ENCODE peak calls at places on chromosomes 13 and 19, in four cellular contexts. Y is psoas muscle, C is GM06990, A is astrocyte of the spinal cord. J is an unnamed sample.

GRCh38 chr19:28680091-28680490 is 532.9 kb downstream of the UQCRFS1 start:
- DNase-seq in A (no peak), C (no peak), Y (no peak), J (no peak)

GRCh38 chr19:45122832-45123231 is 29.9 kb downstream of the PPP1R37 start:
- DNase-seq in Y (no peak), C (no peak), A (no peak), J (no peak)

GRCh38 chr13:34587586-34587985 is 354.5 kb upstream of the NBEA start:
- DNase-seq in C (no peak), A (no peak), Y (no peak), J (no peak)

GRCh38 chr13:97758317-97758716 is 195.2 kb upstream of the IPO5 start:
- DNase-seq in C (no peak), Y (no peak), A (no peak), J (peak)

GRCh38 chr19:12913011-12913561 is 6.0 kb downstream of the SYCE2 start:
- DNase-seq in Y (peak), C (no peak), A (peak), J (peak)

GRCh38 chr13:51829236-51829899 is 15.6 kb downstream of the TMEM272 start:
- DNase-seq in Y (no peak), C (no peak), A (no peak), J (no peak)

GRCh38 chr13:64925727-64926126 is 2304.4 kb downstream of the PCDH9 start:
- DNase-seq in C (no peak), A (no peak), Y (no peak), J (no peak)

GRCh38 chr13:45696610-45697226 is 5.4 kb upstream of the CBY2 start:
- DNase-seq in A (no peak), Y (no peak), C (peak), J (peak)

GRCh38 chr19:48713041-48713863 is 6.3 kb downstream of the MAMSTR start:
- DNase-seq in C (no peak), Y (no peak), A (no peak), J (no peak)

GRCh38 chr19:3977242-3978143 is 6.6 kb upstream of the DAPK3 start:
- DNase-seq in C (no peak), Y (peak), A (no peak), J (no peak)

GRCh38 chr19:13633109-13633508 is 126.8 kb upstream of the CACNA1A start:
- DNase-seq in C (no peak), Y (no peak), A (peak), J (no peak)

GRCh38 chr13:19940106-19940505 is 18.4 kb upstream of the ZMYM2 start:
- DNase-seq in A (no peak), Y (no peak), C (no peak), J (no peak)

GRCh38 chr19:16949496-16950023 is 60.8 kb downstream of the F2RL3 start:
- DNase-seq in A (no peak), C (no peak), Y (no peak), J (no peak)

GRCh38 chr13:39672378-39673132 is 17.1 kb downstream of the COG6 start:
- DNase-seq in A (no peak), C (no peak), Y (no peak), J (no peak)

GRCh38 chr13:50898338-50898737 is 11.3 kb upstream of the RNASEH2B start:
- DNase-seq in Y (no peak), A (no peak), C (no peak), J (no peak)

GRCh38 chr19:18320865-18321728 is 1.8 kb downstream of the LSM4 start:
- DNase-seq in Y (no peak), C (no peak), A (no peak), J (no peak)

GRCh38 chr19:18319591-18320135 is 3.2 kb downstream of the LSM4 start:
- DNase-seq in C (no peak), Y (no peak), A (no peak), J (no peak)

GRCh38 chr19:18321729-18322091 is 1.2 kb downstream of the LSM4 start:
- DNase-seq in A (peak), C (no peak), Y (no peak), J (peak)

GRCh38 chr19:18322318-18322758 is 538 bp downstream of the LSM4 start:
- DNase-seq in Y (peak), C (no peak), A (peak), J (peak)

DNA sequence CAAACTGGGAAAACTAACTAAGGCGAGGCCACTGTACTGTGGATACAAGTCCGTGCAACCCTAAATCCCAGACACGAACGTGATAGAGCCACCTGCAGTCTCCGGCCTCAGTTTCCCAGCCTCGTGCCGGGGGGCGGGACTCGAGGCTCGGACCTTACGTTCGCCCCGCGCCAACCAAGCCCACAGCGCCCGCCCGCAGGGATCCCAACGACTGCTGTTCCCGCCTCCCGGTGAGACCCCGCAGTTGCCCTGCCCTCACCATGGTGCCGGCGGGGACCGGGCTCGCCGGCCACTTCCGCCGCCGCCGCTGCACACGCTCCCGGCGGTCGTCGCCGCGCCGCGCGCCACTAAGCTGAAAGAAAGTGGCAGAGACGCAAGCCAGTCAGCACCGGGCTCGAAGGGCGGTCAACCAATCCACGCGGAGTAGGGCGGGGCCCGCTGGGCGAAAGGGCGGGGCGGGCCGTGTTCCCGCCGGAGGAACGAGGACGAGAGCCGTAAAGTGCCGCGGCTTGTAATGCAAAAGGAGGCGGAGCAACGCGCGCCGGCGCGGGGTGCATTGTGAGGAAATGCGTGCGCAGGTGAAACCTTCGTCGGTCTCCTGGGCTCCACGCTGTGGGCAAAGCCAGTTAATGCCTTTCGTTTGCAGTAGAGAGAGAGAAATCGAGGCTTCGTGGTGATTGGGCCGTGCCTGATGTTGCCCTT is at the start of gene LSM4:
- DNase-seq in Y (peak), C (peak), A (peak), J (peak)
- TF ChIP-seq CTCF in Y (peak), C (peak), A (peak), J (peak)

GRCh38 chr19:53865918-53866696 is 1.6 kb upstream of the MYADM start:
- DNase-seq in Y (peak), A (peak), C (peak), J (peak)
- H3K4me3 ChIP-seq in Y (peak), A (peak), C (peak), J (peak)

GRCh38 chr19:42693760-42694350 is 46.4 kb downstream of the PSG3 start:
- DNase-seq in A (peak), C (no peak), Y (no peak), J (peak)
- TF ChIP-seq CTCF in A (peak), C (peak), Y (no peak), J (peak)

GRCh38 chr13:31321457-31321856 is 121.7 kb downstream of the B3GLCT start:
- DNase-seq in A (no peak), Y (no peak), C (no peak), J (no peak)
- H3K4me3 ChIP-seq in A (no peak), Y (no peak), C (no peak), J (no peak)

GRCh38 chr19:42468273-42468796 is 25.6 kb upstream of the CXCL17 start:
- DNase-seq in A (peak), C (no peak), Y (no peak), J (peak)

GRCh38 chr19:42467437-42467760 is 24.7 kb upstream of the CXCL17 start:
- DNase-seq in Y (no peak), A (no peak), C (no peak), J (peak)

GRCh38 chr19:42469311-42470239 is 26.8 kb upstream of the CXCL17 start:
- DNase-seq in A (no peak), Y (peak), C (no peak), J (peak)

GRCh38 chr19:42466521-42467436 is 24.0 kb upstream of the CXCL17 start:
- DNase-seq in Y (no peak), C (peak), A (peak), J (peak)

DNA sequence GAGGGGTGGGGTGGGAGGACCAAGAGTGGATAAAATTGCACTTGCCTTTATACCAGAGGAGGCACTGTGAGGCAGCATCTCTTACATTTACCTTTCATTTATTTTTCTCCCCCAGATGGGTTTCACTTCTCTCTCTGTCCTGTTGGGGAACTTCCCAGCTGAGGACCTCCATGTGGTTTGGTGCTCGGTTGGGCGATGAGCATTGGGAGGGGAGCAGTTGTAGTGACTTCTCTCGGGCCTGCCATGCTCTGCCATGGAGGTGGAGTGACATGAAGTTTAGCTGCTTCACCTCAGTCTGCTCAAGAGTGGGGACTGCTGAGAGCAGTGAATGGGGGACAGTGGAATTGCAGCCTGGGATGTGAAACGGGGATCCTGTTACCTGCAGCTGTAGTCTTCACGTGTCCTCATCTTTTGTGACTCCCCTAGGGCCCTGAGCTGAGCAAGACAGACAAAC is 23.1 kb upstream of the CXCL17 start:
- DNase-seq in A (no peak), Y (no peak), C (peak), J (no peak)
- TF ChIP-seq CTCF in A (no peak), Y (no peak), C (peak), J (no peak)

DNA sequence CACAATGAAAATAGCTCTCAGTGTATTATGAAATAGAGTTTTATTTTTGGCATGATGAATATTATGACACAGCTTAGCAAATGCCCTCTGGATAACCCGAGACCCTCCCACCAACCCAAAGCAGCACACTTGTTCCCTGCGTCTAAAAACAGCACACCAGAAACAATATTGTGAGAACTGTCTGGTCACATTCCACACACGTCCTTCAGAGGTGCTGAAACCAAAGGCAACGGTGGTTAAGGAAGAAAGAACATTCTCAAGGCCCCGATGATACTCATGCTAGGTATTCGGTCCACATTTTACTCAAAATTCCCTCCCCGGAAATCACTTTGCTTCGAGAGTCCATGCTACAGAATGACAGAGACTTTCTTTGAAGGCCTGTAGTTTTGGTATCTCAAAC is 156.7 kb downstream of the SLC7A1 start:
- DNase-seq in Y (no peak), A (no peak), C (no peak), J (peak)
- H3K4me3 ChIP-seq in Y (no peak), A (no peak), C (no peak), J (no peak)

J was measured in fibroblast of pulmonary artery.